ENCODE peak calls at places on chromosomes 4 and X, in nine cellular contexts. One of them, this sample, is unnamed.

GRCh38 chr4:151204925-151205524 is 71.9 kb upstream of the PRSS48 start:
- DNase-seq in astrocyte: no peak
- DNase-seq in kidney: no peak
- DNase-seq in DND-41: no peak
- DNase-seq in colonic mucosa: no peak
- DNase-seq in fibroblast of lung: no peak
- DNase-seq in K562: no peak
- DNase-seq in mesenchymal stem cell: peak
- DNase-seq in IMR-90: no peak
- DNase-seq in this sample: no peak

GRCh38 chr4:13902141-13902540 is 274.6 kb upstream of the BOD1L1 start:
- DNase-seq in kidney: no peak
- DNase-seq in IMR-90: peak
- DNase-seq in colonic mucosa: no peak
- DNase-seq in astrocyte: no peak
- DNase-seq in DND-41: no peak
- DNase-seq in mesenchymal stem cell: peak
- DNase-seq in K562: no peak
- DNase-seq in fibroblast of lung: no peak
- DNase-seq in this sample: no peak

GRCh38 chrX:72372735-72373134 is 67.0 kb upstream of the CITED1 start:
- DNase-seq in K562: no peak
- DNase-seq in astrocyte: no peak
- DNase-seq in DND-41: no peak
- DNase-seq in colonic mucosa: no peak
- DNase-seq in IMR-90: no peak
- DNase-seq in mesenchymal stem cell: no peak
- DNase-seq in fibroblast of lung: no peak
- DNase-seq in kidney: no peak
- DNase-seq in this sample: no peak

GRCh38 chrX:110086916-110087484 is 84.1 kb downstream of the TMEM164 start:
- DNase-seq in K562: peak
- DNase-seq in colonic mucosa: no peak
- DNase-seq in fibroblast of lung: peak
- DNase-seq in IMR-90: peak
- DNase-seq in astrocyte: peak
- DNase-seq in kidney: no peak
- DNase-seq in DND-41: no peak
- DNase-seq in mesenchymal stem cell: peak
- DNase-seq in this sample: no peak

GRCh38 chr4:110518889-110519490 is 43.0 kb downstream of the ENPEP start:
- DNase-seq in fibroblast of lung: peak
- DNase-seq in IMR-90: peak
- DNase-seq in DND-41: peak
- DNase-seq in kidney: no peak
- DNase-seq in mesenchymal stem cell: peak
- DNase-seq in colonic mucosa: peak
- DNase-seq in astrocyte: no peak
- DNase-seq in K562: peak
- DNase-seq in this sample: peak

GRCh38 chrX:98338544-98338943 is 1454.8 kb downstream of the RPA4 start:
- DNase-seq in DND-41: no peak
- DNase-seq in K562: no peak
- DNase-seq in colonic mucosa: no peak
- DNase-seq in fibroblast of lung: no peak
- DNase-seq in astrocyte: no peak
- DNase-seq in IMR-90: no peak
- DNase-seq in kidney: no peak
- DNase-seq in mesenchymal stem cell: no peak
- DNase-seq in this sample: no peak

GRCh38 chr4:2791518-2792395 is 1.1 kb upstream of the SH3BP2 start:
- DNase-seq in mesenchymal stem cell: no peak
- DNase-seq in colonic mucosa: peak
- DNase-seq in astrocyte: no peak
- DNase-seq in IMR-90: no peak
- DNase-seq in fibroblast of lung: no peak
- DNase-seq in K562: no peak
- DNase-seq in DND-41: no peak
- DNase-seq in kidney: peak
- DNase-seq in this sample: no peak

GRCh38 chrX:68808686-68809357 is 20.0 kb upstream of the EFNB1 start:
- DNase-seq in K562: no peak
- DNase-seq in IMR-90: no peak
- DNase-seq in DND-41: no peak
- DNase-seq in fibroblast of lung: no peak
- DNase-seq in colonic mucosa: no peak
- DNase-seq in mesenchymal stem cell: peak
- DNase-seq in kidney: no peak
- DNase-seq in astrocyte: no peak
- DNase-seq in this sample: no peak

GRCh38 chr4:148355442-148356123 is 86.6 kb downstream of the NR3C2 start:
- DNase-seq in IMR-90: no peak
- DNase-seq in kidney: no peak
- DNase-seq in mesenchymal stem cell: no peak
- DNase-seq in colonic mucosa: no peak
- DNase-seq in K562: no peak
- DNase-seq in astrocyte: no peak
- DNase-seq in DND-41: no peak
- DNase-seq in fibroblast of lung: no peak
- DNase-seq in this sample: no peak

GRCh38 chr4:13266687-13267086 is 217.5 kb downstream of the RAB28 start:
- DNase-seq in colonic mucosa: no peak
- DNase-seq in fibroblast of lung: no peak
- DNase-seq in K562: no peak
- DNase-seq in mesenchymal stem cell: peak
- DNase-seq in IMR-90: no peak
- DNase-seq in kidney: no peak
- DNase-seq in astrocyte: no peak
- DNase-seq in DND-41: no peak
- DNase-seq in this sample: no peak

GRCh38 chr4:100060765-100061416 is 110.8 kb upstream of the H2AZ1 start:
- DNase-seq in K562: no peak
- DNase-seq in astrocyte: no peak
- DNase-seq in fibroblast of lung: no peak
- DNase-seq in colonic mucosa: no peak
- DNase-seq in DND-41: no peak
- DNase-seq in kidney: no peak
- DNase-seq in mesenchymal stem cell: no peak
- DNase-seq in IMR-90: no peak
- DNase-seq in this sample: peak

GRCh38 chr4:159608434-159608833 is 505.6 kb downstream of the RAPGEF2 start:
- DNase-seq in fibroblast of lung: no peak
- DNase-seq in K562: no peak
- DNase-seq in astrocyte: peak
- DNase-seq in DND-41: no peak
- DNase-seq in kidney: no peak
- DNase-seq in colonic mucosa: no peak
- DNase-seq in IMR-90: no peak
- DNase-seq in mesenchymal stem cell: no peak
- DNase-seq in this sample: no peak

GRCh38 chrX:113929004-113929403 is 654.9 kb upstream of the HTR2C start:
- DNase-seq in colonic mucosa: peak
- DNase-seq in fibroblast of lung: peak
- DNase-seq in astrocyte: peak
- DNase-seq in kidney: no peak
- DNase-seq in IMR-90: peak
- DNase-seq in K562: peak
- DNase-seq in DND-41: peak
- DNase-seq in mesenchymal stem cell: peak
- DNase-seq in this sample: peak

GRCh38 chr4:74886490-74886889 is 46.4 kb upstream of the PARM1 start:
- DNase-seq in fibroblast of lung: peak
- DNase-seq in IMR-90: peak
- DNase-seq in mesenchymal stem cell: peak
- DNase-seq in K562: no peak
- DNase-seq in colonic mucosa: no peak
- DNase-seq in DND-41: no peak
- DNase-seq in kidney: no peak
- DNase-seq in astrocyte: peak
- DNase-seq in this sample: no peak

GRCh38 chr4:73259552-73260140 is 1.0 kb upstream of the ANKRD17 start:
- DNase-seq in DND-41: no peak
- DNase-seq in astrocyte: peak
- DNase-seq in kidney: no peak
- DNase-seq in IMR-90: no peak
- DNase-seq in colonic mucosa: no peak
- DNase-seq in fibroblast of lung: no peak
- DNase-seq in mesenchymal stem cell: no peak
- DNase-seq in K562: no peak
- DNase-seq in this sample: peak

GRCh38 chr4:177938226-177938625 is 496.0 kb upstream of the AGA start:
- DNase-seq in astrocyte: no peak
- DNase-seq in K562: no peak
- DNase-seq in kidney: no peak
- DNase-seq in colonic mucosa: no peak
- DNase-seq in DND-41: no peak
- DNase-seq in mesenchymal stem cell: no peak
- DNase-seq in fibroblast of lung: no peak
- DNase-seq in IMR-90: no peak
- DNase-seq in this sample: no peak

GRCh38 chr4:51830146-51830545 is 12.8 kb upstream of the DCUN1D4 start:
- DNase-seq in colonic mucosa: no peak
- DNase-seq in astrocyte: no peak
- DNase-seq in kidney: no peak
- DNase-seq in fibroblast of lung: no peak
- DNase-seq in DND-41: no peak
- DNase-seq in K562: no peak
- DNase-seq in IMR-90: peak
- DNase-seq in mesenchymal stem cell: peak
- DNase-seq in this sample: no peak

DNA sequence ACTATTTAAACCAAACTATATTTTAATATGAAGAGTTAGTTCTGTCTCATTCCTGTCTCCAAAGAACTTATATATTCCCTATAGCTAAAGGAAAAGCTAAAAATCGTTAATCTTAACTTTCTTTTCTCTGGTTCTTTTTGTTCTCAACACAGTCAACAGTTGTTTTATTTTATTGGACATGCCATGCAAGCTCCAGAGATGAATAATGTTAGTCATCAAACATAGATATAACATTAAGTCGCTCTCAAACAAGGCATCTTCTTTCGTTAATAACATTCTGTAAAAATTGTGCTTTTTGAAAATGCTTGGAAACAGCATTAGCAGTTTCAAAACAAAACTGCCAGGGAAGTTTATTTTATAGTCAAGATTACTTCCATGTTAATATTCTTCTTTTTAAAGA is 117.9 kb upstream of the GPM6A start:
- DNase-seq in kidney: no peak
- DNase-seq in IMR-90: no peak
- DNase-seq in fibroblast of lung: no peak
- DNase-seq in mesenchymal stem cell: no peak
- DNase-seq in K562: no peak
- DNase-seq in astrocyte: no peak
- DNase-seq in DND-41: no peak
- DNase-seq in colonic mucosa: no peak
- DNase-seq in this sample: no peak
- H3K9ac ChIP-seq in kidney: no peak
- H3K9ac ChIP-seq in IMR-90: no peak
- H3K9ac ChIP-seq in fibroblast of lung: no peak
- H3K9ac ChIP-seq in mesenchymal stem cell: no peak
- H3K9ac ChIP-seq in K562: no peak
- H3K9ac ChIP-seq in astrocyte: no peak
- H3K9ac ChIP-seq in DND-41: no peak
- H3K9ac ChIP-seq in colonic mucosa: no peak
- H3K9ac ChIP-seq in this sample: no peak

DNA sequence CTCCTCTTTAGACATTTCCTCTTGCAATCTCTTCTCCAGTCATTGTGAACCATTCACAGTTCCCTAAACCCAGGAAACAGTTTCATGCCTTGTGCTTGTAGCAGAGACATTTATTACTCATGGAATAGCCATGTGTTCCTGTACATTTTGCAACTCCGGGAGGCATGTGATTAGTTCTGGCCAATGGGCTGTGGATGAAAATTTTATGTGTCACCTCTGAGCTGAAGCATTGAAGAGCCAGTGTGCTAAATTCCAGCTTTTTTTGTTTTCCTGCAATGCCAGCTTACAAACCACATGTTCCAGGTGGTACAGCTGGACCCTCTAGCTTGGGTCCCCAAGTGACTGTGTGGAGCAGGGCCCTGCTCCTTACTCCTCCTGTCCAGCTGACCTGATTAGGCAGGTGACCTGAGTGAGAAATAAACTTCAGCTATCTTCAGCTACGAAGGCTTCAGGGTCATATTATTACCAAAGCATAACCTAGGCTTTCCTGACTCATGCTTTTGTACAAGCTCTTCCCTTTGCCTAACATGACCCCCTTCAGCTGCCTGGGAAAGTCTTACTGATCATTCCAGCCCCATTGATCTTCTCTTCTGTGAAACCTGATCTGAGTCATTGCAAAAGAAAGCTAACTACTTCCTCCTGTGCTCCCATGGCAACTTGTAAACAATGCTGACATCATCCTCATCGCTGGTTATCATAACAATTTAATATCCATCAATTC is 200.4 kb downstream of the PTTG2 start:
- DNase-seq in IMR-90: peak
- DNase-seq in DND-41: no peak
- DNase-seq in fibroblast of lung: peak
- DNase-seq in colonic mucosa: peak
- DNase-seq in astrocyte: peak
- DNase-seq in K562: peak
- DNase-seq in mesenchymal stem cell: peak
- DNase-seq in kidney: no peak
- DNase-seq in this sample: peak
- H3K9ac ChIP-seq in IMR-90: no peak
- H3K9ac ChIP-seq in DND-41: no peak
- H3K9ac ChIP-seq in fibroblast of lung: peak
- H3K9ac ChIP-seq in colonic mucosa: no peak
- H3K9ac ChIP-seq in astrocyte: peak
- H3K9ac ChIP-seq in K562: no peak
- H3K9ac ChIP-seq in mesenchymal stem cell: peak
- H3K9ac ChIP-seq in kidney: no peak
- H3K9ac ChIP-seq in this sample: no peak

DNA sequence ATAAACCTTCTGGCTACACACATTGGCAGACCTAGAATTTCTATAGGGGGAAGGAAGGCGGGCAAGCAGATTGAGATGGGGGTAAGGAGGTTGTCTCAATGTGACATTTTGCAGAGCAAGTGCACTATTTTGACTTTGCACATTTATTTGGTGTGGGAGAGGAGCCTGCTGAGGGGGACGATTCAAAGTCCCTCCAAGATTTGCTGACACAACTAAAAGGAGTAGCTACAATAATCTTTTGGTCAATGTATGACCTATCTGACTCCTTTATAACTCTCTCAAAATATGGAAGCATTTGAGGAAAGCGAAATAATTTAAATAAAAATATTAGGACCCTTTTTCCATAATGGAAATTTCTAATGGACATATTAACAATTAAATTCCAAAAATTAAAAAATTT is 274.9 kb upstream of the PPARGC1A start:
- DNase-seq in DND-41: no peak
- DNase-seq in K562: no peak
- DNase-seq in astrocyte: no peak
- DNase-seq in kidney: no peak
- DNase-seq in fibroblast of lung: no peak
- DNase-seq in IMR-90: no peak
- DNase-seq in colonic mucosa: no peak
- DNase-seq in mesenchymal stem cell: no peak
- DNase-seq in this sample: no peak
- H3K9ac ChIP-seq in DND-41: no peak
- H3K9ac ChIP-seq in K562: no peak
- H3K9ac ChIP-seq in astrocyte: no peak
- H3K9ac ChIP-seq in kidney: no peak
- H3K9ac ChIP-seq in fibroblast of lung: no peak
- H3K9ac ChIP-seq in IMR-90: no peak
- H3K9ac ChIP-seq in colonic mucosa: no peak
- H3K9ac ChIP-seq in mesenchymal stem cell: no peak
- H3K9ac ChIP-seq in this sample: no peak

GRCh38 chrX:133415276-133416105 is at the start of gene GPC4:
- DNase-seq in IMR-90: no peak
- DNase-seq in kidney: peak
- DNase-seq in DND-41: peak
- DNase-seq in fibroblast of lung: peak
- DNase-seq in K562: no peak
- DNase-seq in colonic mucosa: peak
- DNase-seq in astrocyte: peak
- DNase-seq in mesenchymal stem cell: peak
- DNase-seq in this sample: no peak
- H3K9ac ChIP-seq in IMR-90: peak
- H3K9ac ChIP-seq in kidney: peak
- H3K9ac ChIP-seq in DND-41: peak
- H3K9ac ChIP-seq in fibroblast of lung: no peak
- H3K9ac ChIP-seq in K562: no peak
- H3K9ac ChIP-seq in colonic mucosa: peak
- H3K9ac ChIP-seq in astrocyte: peak
- H3K9ac ChIP-seq in mesenchymal stem cell: peak
- H3K9ac ChIP-seq in this sample: no peak

This sample was measured in Karpas-422.